ENCODE peak calls at places on chromosomes 4 and X, in ten cellular contexts. J is mesothelial cell of epicardium, W is tibial artery, F is WTC11, M is pancreas, C is HepG2, H is HFFc6, O is stomach, Z is WERI-Rb-1, R is nephron progenitor cell. P is an unnamed sample.

GRCh38 chr4:74631988-74632387 is 162.3 kb downstream of the BTC start:
- DNase-seq in H (no peak), J (no peak), R (no peak), F (no peak), C (no peak), Z (no peak), W (no peak), M (no peak), O (no peak), P (no peak)

GRCh38 chr4:38275331-38275821 is 315.2 kb downstream of the PTTG2 start:
- DNase-seq in M (no peak), F (no peak), J (no peak), C (peak; percentile 4), O (no peak), Z (no peak), R (peak; percentile 32), W (no peak), H (no peak), P (no peak)

GRCh38 chr4:51960486-51960885 is 59.7 kb downstream of the LRRC66 start:
- DNase-seq in O (no peak), W (no peak), M (no peak), C (no peak), Z (no peak), H (no peak), J (no peak), R (no peak), F (no peak), P (no peak)

GRCh38 chr4:152148057-152148456 is 387.2 kb upstream of the GATB start:
- DNase-seq in C (no peak), H (no peak), O (no peak), F (no peak), Z (no peak), M (no peak), R (no peak), J (no peak), W (no peak), P (no peak)

GRCh38 chrX:47311857-47312774 is 58.3 kb upstream of the ZNF157 start:
- DNase-seq in W (no peak), Z (peak; percentile 59), H (peak; percentile 21), J (no peak), C (peak; percentile 45), M (peak; percentile 51), F (peak; percentile 56), O (peak; percentile 55), R (peak; percentile 22), P (no peak)

GRCh38 chrX:19172741-19173140 is 50.5 kb upstream of the ADGRG2 start:
- DNase-seq in W (no peak), Z (no peak), O (no peak), R (no peak), M (no peak), H (no peak), C (no peak), F (no peak), J (no peak), P (no peak)

GRCh38 chr4:60463846-60464502 is 736.2 kb upstream of the ADGRL3 start:
- DNase-seq in O (no peak), Z (peak; percentile 8), W (no peak), R (no peak), M (no peak), C (peak; percentile 1), J (no peak), F (no peak), H (peak; percentile 9), P (no peak)

GRCh38 chr4:76850010-76850441 is 47.9 kb downstream of the SOWAHB start:
- DNase-seq in M (no peak), Z (no peak), O (no peak), W (no peak), R (no peak), C (peak; percentile 62), J (no peak), F (no peak), H (peak; percentile 85), P (no peak)

GRCh38 chr4:3413217-3413671 is 28.5 kb upstream of the HGFAC start:
- DNase-seq in O (no peak), H (no peak), J (no peak), Z (peak; percentile 4), M (no peak), F (no peak), W (peak; percentile 49), R (no peak), C (no peak), P (no peak)

GRCh38 chrX:12360389-12360788 is 222.1 kb downstream of the FRMPD4 start:
- DNase-seq in Z (no peak), O (no peak), C (no peak), J (no peak), M (no peak), R (no peak), W (no peak), H (peak; percentile 58), F (no peak), P (no peak)

GRCh38 chr4:13176603-13177190 is 307.4 kb downstream of the RAB28 start:
- DNase-seq in F (no peak), W (no peak), R (peak; percentile 16), H (no peak), M (no peak), J (no peak), Z (no peak), O (no peak), C (no peak), P (no peak)

GRCh38 chr4:178306565-178306964 is 864.3 kb upstream of the AGA start:
- DNase-seq in F (no peak), M (no peak), H (no peak), W (no peak), Z (no peak), O (no peak), C (no peak), R (no peak), J (no peak), P (no peak)

GRCh38 chr4:186676531-186677158 is 47.0 kb downstream of the FAT1 start:
- DNase-seq in M (no peak), W (no peak), Z (no peak), C (no peak), H (peak; percentile 94), F (no peak), R (no peak), O (no peak), J (no peak), P (no peak)

GRCh38 chrX:39846460-39846859 is 251.3 kb downstream of the BCOR start:
- DNase-seq in H (no peak), M (no peak), R (no peak), W (no peak), C (no peak), O (no peak), Z (no peak), J (no peak), F (no peak), P (no peak)

DNA sequence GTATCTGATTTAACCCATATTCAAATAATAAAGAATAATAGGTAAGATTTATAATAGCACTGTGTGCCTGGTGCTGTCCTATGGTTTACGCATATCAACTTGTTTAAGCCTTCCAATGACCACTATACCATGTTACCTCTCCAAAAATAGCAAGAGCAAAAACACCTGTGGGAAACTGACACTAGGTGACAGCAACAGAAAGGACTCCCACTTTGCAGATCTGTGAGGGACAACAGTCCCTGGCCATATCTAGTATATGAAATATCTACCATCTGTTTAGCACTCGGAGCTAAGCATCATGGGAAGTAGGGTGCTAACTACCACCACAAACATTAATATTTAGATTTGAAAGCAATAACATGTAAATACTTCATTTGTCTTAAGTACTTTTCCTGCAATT is 55.7 kb upstream of the TXK start:
- DNase-seq in C (no peak), M (no peak), R (no peak), J (no peak), H (no peak), Z (no peak), O (no peak), W (no peak), F (no peak), P (no peak)
- TF ChIP-seq CTCF in C (no peak), M (no peak), R (no peak), J (no peak), H (no peak), Z (no peak), O (no peak), W (no peak), F (no peak), P (no peak)

DNA sequence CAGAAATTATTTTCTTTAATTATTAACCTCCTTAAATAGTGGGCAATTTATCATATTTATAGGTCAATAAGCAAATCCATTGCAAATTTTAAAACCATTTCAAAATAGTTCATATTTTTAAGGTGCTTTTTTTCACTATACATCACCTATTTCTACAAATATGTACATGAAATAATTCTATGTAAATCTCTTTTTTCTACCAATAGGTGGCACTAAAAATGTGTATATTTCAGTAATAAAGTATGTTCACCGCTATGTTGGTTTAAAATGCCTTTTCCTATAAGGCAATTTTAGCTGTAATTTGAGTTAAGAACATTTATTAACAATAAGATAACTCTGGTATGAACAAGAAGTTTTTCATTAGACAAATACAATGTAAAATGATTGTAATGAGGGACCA is 672.2 kb downstream of the KCTD8 start:
- DNase-seq in O (no peak), J (no peak), M (no peak), H (no peak), R (no peak), Z (no peak), F (no peak), W (no peak), C (peak; percentile 3), P (no peak)
- TF ChIP-seq CTCF in O (no peak), J (peak; percentile 66), M (no peak), H (peak; percentile 69), R (peak; percentile 27), Z (no peak), F (no peak), W (no peak), C (no peak), P (peak; percentile 50)

GRCh38 chr4:7042697-7043464 is at the start of gene TADA2B:
- DNase-seq in F (peak; percentile 97), W (peak; percentile 99), H (peak; percentile 97), O (peak; percentile 98), M (peak; percentile 98), C (peak; percentile 93), Z (peak; percentile 99), J (peak; percentile 97), R (peak; percentile 96), P (peak; percentile 100)
- TF ChIP-seq CTCF in F (no peak), W (peak; percentile 79), H (peak; percentile 67), O (no peak), M (peak; percentile 8), C (peak; percentile 45), Z (peak; percentile 48), J (peak; percentile 38), R (no peak), P (peak; percentile 48)

GRCh38 chr4:189940178-189941004 is at the start of gene FRG1:
- DNase-seq in F (peak; percentile 90), C (peak; percentile 88), R (peak; percentile 96), M (peak; percentile 95), O (peak; percentile 96), H (peak; percentile 96), J (peak; percentile 92), Z (peak; percentile 95), W (peak; percentile 97), P (peak; percentile 99)
- TF ChIP-seq CTCF in F (peak; percentile 52), C (peak; percentile 98), R (peak; percentile 90), M (peak; percentile 85), O (peak; percentile 87), H (peak; percentile 87), J (peak; percentile 74), Z (peak; percentile 98), W (peak; percentile 88), P (peak; percentile 96)

GRCh38 chrX:431032-431431 is 44.3 kb upstream of the PPP2R3B start:
- DNase-seq in Z (no peak), M (no peak), R (no peak), H (no peak), W (no peak), C (no peak), J (no peak), F (no peak), O (no peak), P (no peak)
- TF ChIP-seq CTCF in Z (no peak), M (no peak), R (no peak), H (no peak), W (no peak), C (no peak), J (no peak), F (no peak), O (no peak), P (no peak)

GRCh38 chr4:2060578-2061207 is 1.6 kb downstream of the NAT8L start:
- DNase-seq in C (no peak), W (no peak), H (no peak), M (peak; percentile 38), J (peak; percentile 19), Z (no peak), O (no peak), R (peak; percentile 53), F (peak; percentile 68), P (no peak)
- TF ChIP-seq CTCF in C (no peak), W (no peak), H (no peak), M (no peak), J (no peak), Z (no peak), O (no peak), R (no peak), F (no peak), P (no peak)